ENCODE peak calls at places on chromosomes 5 and 9, in six cellular contexts. E is IMR-90, V is H9, K is H1, H is neuronal stem cell, I is mesenchymal stem cell. M is an unnamed sample.

GRCh38 chr9:87140605-87141109 is 193.4 kb upstream of the GAS1 start:
- DNase-seq in E (no peak), V (no peak), K (no peak), H (no peak), I (no peak), M (no peak)

GRCh38 chr5:148820778-148821395 is 5.5 kb upstream of the ADRB2 start:
- DNase-seq in E (peak), V (no peak), K (no peak), H (peak), I (peak), M (no peak)

GRCh38 chr5:120454094-120454798 is 9.9 kb upstream of the PRR16 start:
- DNase-seq in E (peak), V (no peak), K (no peak), H (peak), I (peak), M (peak)

GRCh38 chr5:135367070-135367469 is 32.0 kb downstream of the MACROH2A1 start:
- DNase-seq in E (peak), V (no peak), K (no peak), H (no peak), I (peak), M (no peak)

GRCh38 chr5:456351-457194 is 13.6 kb downstream of the EXOC3 start:
- DNase-seq in E (no peak), V (peak), K (no peak), H (no peak), I (no peak), M (no peak)

GRCh38 chr5:150122158-150122510 is 33.5 kb downstream of the PDGFRB start:
- DNase-seq in E (no peak), V (peak), K (no peak), H (no peak), I (no peak), M (no peak)

GRCh38 chr5:132462856-132463745 is 27.5 kb downstream of the IRF1 start:
- DNase-seq in E (no peak), V (no peak), K (no peak), H (no peak), I (no peak), M (no peak)

GRCh38 chr9:125161284-125161918 is 18.1 kb upstream of the SCAI start:
- DNase-seq in E (no peak), V (no peak), K (no peak), H (no peak), I (no peak), M (peak)

GRCh38 chr9:121771851-121772599 is 120.6 kb downstream of the DAB2IP start:
- DNase-seq in E (no peak), V (no peak), K (no peak), H (no peak), I (no peak), M (no peak)

GRCh38 chr5:142432961-142433360 is 108.1 kb upstream of the SPRY4 start:
- DNase-seq in E (no peak), V (no peak), K (no peak), H (no peak), I (no peak), M (peak)

GRCh38 chr5:141681695-141682641 is at the start of gene ARAP3:
- DNase-seq in E (peak), V (peak), K (no peak), H (peak), I (peak), M (peak)

GRCh38 chr5:74587895-74588294 is 52.6 kb downstream of the ENC1 start:
- DNase-seq in E (no peak), V (no peak), K (no peak), H (no peak), I (no peak), M (no peak)

GRCh38 chr5:74587300-74587699 is 53.2 kb downstream of the ENC1 start:
- DNase-seq in E (no peak), V (no peak), K (no peak), H (no peak), I (no peak), M (no peak)

GRCh38 chr5:74586831-74587230 is 53.7 kb downstream of the ENC1 start:
- DNase-seq in E (no peak), V (no peak), K (no peak), H (no peak), I (no peak), M (no peak)

GRCh38 chr5:74588415-74588814 is 52.1 kb downstream of the ENC1 start:
- DNase-seq in E (no peak), V (no peak), K (no peak), H (no peak), I (no peak), M (no peak)

DNA sequence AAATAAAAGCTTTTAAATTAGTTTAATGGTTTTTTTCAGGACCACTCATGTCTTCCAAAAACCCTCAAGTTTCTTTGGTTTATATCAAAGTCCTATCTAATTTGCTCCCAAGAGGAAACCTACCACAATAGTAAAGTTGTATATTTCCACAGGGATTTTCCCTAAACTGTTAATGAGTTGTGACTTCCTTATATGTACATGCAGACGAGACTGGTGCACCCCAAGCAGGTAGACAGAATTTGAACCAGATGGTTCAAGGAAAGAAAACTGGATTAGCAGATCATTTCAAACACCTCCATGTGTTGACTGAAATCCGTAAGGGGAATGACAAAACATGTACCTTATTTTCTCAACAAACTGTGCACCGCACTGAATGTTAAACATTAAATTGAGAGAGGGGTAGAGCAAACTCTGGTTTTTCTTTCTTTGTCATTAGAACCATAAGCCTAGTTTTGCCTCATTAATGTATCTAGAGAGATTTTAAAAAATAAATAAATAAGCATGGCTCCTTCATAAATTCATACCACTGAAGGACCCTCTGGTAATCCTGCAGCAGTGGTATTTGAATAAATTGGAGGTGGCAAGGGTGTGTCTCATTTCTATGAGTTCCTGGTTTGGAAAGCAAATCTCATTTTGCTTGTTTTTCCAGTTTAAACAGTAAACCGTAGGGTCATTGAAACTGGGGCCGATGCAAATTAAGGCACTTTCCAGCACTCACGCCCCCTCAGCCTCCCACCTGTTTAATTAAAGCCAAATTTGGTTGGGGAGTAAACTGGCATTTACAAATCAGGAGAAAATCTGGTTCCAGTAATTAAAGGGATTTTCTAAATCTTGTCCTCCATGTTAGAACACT is 51.1 kb downstream of the ENC1 start:
- DNase-seq in E (no peak), V (no peak), K (no peak), H (no peak), I (no peak), M (no peak)
- H3K14ac ChIP-seq in E (no peak), V (no peak), K (no peak), H (no peak), I (no peak), M (peak)

DNA sequence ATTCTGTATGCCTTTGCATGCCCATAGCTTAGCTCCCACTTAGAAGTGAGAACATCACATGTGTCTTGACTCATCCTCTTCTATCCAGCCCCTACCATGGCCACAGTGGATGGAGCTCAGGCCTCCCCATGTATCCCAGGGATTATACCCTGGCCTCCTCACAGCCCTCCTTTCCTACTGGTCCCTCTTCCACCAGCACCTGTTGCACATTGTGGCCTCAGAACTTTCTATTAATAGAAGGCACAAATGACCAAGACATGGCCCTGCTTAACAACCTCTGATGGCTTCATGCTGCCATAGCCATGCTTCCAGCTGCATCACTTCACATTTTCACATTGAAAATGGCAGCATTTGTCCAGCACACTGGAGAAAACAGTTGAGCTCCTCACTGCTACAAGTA is 315.4 kb downstream of the CDK5RAP2 start:
- DNase-seq in E (no peak), V (no peak), K (no peak), H (no peak), I (no peak), M (no peak)
- H2AK5ac ChIP-seq in E (no peak), V (no peak), K (no peak), H (no peak), I (no peak), M (no peak)

GRCh38 chr9:133737071-133737773 is 930 bp downstream of the SARDH start:
- DNase-seq in E (no peak), V (no peak), K (no peak), H (no peak), I (no peak), M (no peak)

GRCh38 chr9:133738806-133739150 is 626 bp upstream of the SARDH start:
- DNase-seq in E (no peak), V (no peak), K (no peak), H (no peak), I (no peak), M (no peak)

GRCh38 chr9:133739408-133740280 is 1.5 kb upstream of the SARDH start:
- DNase-seq in E (no peak), V (no peak), K (no peak), H (no peak), I (no peak), M (no peak)

GRCh38 chr9:133737774-133738038 is 446 bp downstream of the SARDH start:
- DNase-seq in E (no peak), V (no peak), K (no peak), H (no peak), I (peak), M (no peak)

GRCh38 chr9:133738039-133738805 is at the start of gene SARDH:
- DNase-seq in E (peak), V (peak), K (peak), H (peak), I (peak), M (peak)
- H3K23ac ChIP-seq in E (no peak), V (no peak), K (no peak), H (peak), I (no peak), M (no peak)

GRCh38 chr5:63570752-63571151 is 391.5 kb downstream of the HTR1A start:
- DNase-seq in E (no peak), V (peak), K (no peak), H (no peak), I (no peak), M (no peak)

GRCh38 chr5:63572751-63573150 is 389.5 kb downstream of the HTR1A start:
- DNase-seq in E (no peak), V (no peak), K (no peak), H (no peak), I (no peak), M (no peak)

GRCh38 chr5:63573402-63573801 is 388.8 kb downstream of the HTR1A start:
- DNase-seq in E (no peak), V (no peak), K (no peak), H (no peak), I (no peak), M (no peak)
- H3K14ac ChIP-seq in E (no peak), V (no peak), K (no peak), H (no peak), I (no peak), M (no peak)

M was measured in trophoblast cell.